ENCODE peak calls at places on chromosomes 2 and 18, in six cellular contexts. P, W, K, V, B and H are unnamed samples.

GRCh38 chr18:55863876-55864275 is 275.9 kb upstream of the TCF4 start:
- DNase-seq in P (no peak), W (no peak), K (no peak), V (no peak), B (no peak), H (peak; percentile 39)

GRCh38 chr2:52976132-52976949 is 791.3 kb upstream of the CHAC2 start:
- DNase-seq in P (no peak), W (no peak), K (peak; percentile 3), V (peak; percentile 53), B (no peak), H (no peak)

GRCh38 chr2:135996304-135996703 is 10.9 kb upstream of the DARS1 start:
- DNase-seq in P (no peak), W (no peak), K (no peak), V (no peak), B (no peak), H (no peak)

GRCh38 chr2:215870088-215870490 is 143.3 kb downstream of the MREG start:
- DNase-seq in P (no peak), W (no peak), K (no peak), V (no peak), B (no peak), H (no peak)

GRCh38 chr2:130261970-130262760 is 63.9 kb upstream of the TUBA3E start:
- DNase-seq in P (no peak), W (no peak), K (no peak), V (no peak), B (no peak), H (peak; percentile 39)

GRCh38 chr2:218311543-218311884 is 19.2 kb upstream of the TMBIM1 start:
- DNase-seq in P (no peak), W (no peak), K (no peak), V (no peak), B (no peak), H (no peak)

GRCh38 chr2:207854484-207855386 is 85.0 kb upstream of the FZD5 start:
- DNase-seq in P (no peak), W (no peak), K (no peak), V (no peak), B (no peak), H (no peak)

GRCh38 chr2:17643031-17643615 is 102.6 kb downstream of the VSNL1 start:
- DNase-seq in P (peak; percentile 22), W (no peak), K (peak; percentile 78), V (peak; percentile 36), B (no peak), H (no peak)

GRCh38 chr2:156399224-156399949 is 36.8 kb upstream of the GPD2 start:
- DNase-seq in P (no peak), W (no peak), K (peak; percentile 2), V (no peak), B (peak; percentile 39), H (no peak)

GRCh38 chr2:146523218-146523617 is 1321.6 kb upstream of the ACVR2A start:
- DNase-seq in P (no peak), W (no peak), K (no peak), V (no peak), B (no peak), H (no peak)

GRCh38 chr18:61569176-61569892 is 236.1 kb downstream of the CDH20 start:
- DNase-seq in P (no peak), W (no peak), K (no peak), V (no peak), B (no peak), H (no peak)

GRCh38 chr2:173860082-173860481 is 105.1 kb downstream of the SP3 start:
- DNase-seq in P (no peak), W (no peak), K (no peak), V (no peak), B (no peak), H (no peak)

GRCh38 chr2:21047161-21048009 is 3.5 kb upstream of the APOB start:
- DNase-seq in P (peak; percentile 73), W (no peak), K (no peak), V (no peak), B (peak; percentile 58), H (no peak)

GRCh38 chr2:45892236-45892701 is 240.8 kb downstream of the PRKCE start:
- DNase-seq in P (no peak), W (no peak), K (no peak), V (no peak), B (no peak), H (no peak)

GRCh38 chr2:43519711-43520221 is 76.1 kb downstream of the THADA start:
- DNase-seq in P (no peak), W (no peak), K (no peak), V (no peak), B (peak; percentile 45), H (no peak)

GRCh38 chr2:8508766-8509165 is 173.1 kb upstream of the ID2 start:
- DNase-seq in P (no peak), W (no peak), K (no peak), V (no peak), B (no peak), H (no peak)

GRCh38 chr2:233700028-233700635 is 7.4 kb downstream of the UGT1A6 start:
- DNase-seq in P (peak; percentile 56), W (no peak), K (peak; percentile 61), V (no peak), B (peak; percentile 74), H (no peak)

GRCh38 chr18:74436158-74436755 is 20.9 kb downstream of the DIPK1C start:
- DNase-seq in P (no peak), W (no peak), K (no peak), V (no peak), B (no peak), H (no peak)

GRCh38 chr18:74434466-74434865 is 22.6 kb downstream of the DIPK1C start:
- DNase-seq in P (no peak), W (no peak), K (no peak), V (no peak), B (no peak), H (no peak)

GRCh38 chr18:74430811-74431571 is 26.1 kb downstream of the DIPK1C start:
- DNase-seq in P (no peak), W (no peak), K (no peak), V (no peak), B (no peak), H (no peak)

GRCh38 chr18:74440808-74441427 is 16.2 kb downstream of the DIPK1C start:
- DNase-seq in P (no peak), W (no peak), K (no peak), V (no peak), B (no peak), H (no peak)

DNA sequence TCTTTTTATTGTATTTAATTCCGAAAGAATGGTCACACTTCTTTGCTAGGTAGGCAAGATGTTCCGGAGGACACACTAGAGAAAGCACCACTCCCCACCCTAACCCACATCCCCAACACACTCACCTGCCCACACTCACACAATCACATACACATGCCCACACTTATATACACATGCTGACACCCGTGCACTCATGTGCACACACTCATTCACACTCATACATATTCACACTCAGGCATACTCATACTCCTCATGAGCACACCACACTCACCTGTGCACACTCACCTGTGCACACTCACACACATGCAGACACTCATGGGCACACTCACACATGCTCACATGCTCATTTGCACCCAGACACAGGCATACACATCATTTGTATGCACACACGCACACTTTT is 21.4 kb downstream of the DIPK1C start:
- DNase-seq in P (no peak), W (no peak), K (no peak), V (no peak), B (no peak), H (no peak)
- H3K4me1 ChIP-seq in P (no peaks in the 10 kb centered on the region), W (no peaks in the 10 kb centered on the region), K (no peaks in the 10 kb centered on the region), V (no peaks in the 10 kb centered on the region), B (no peaks in the 10 kb centered on the region), H (no peaks in the 10 kb centered on the region)

GRCh38 chr2:177334940-177335543 is 57.5 kb upstream of the AGPS start:
- DNase-seq in P (peak; percentile 72), W (no peak), K (peak; percentile 23), V (no peak), B (no peak), H (no peak)
- TF ChIP-seq CTCF in P (peak; percentile 92), W (peak; percentile 89), K (peak; percentile 97), V (no peak), B (peak; percentile 80), H (peak; percentile 86)

GRCh38 chr2:1591461-1591770 is 152.9 kb downstream of the PXDN start:
- DNase-seq in P (no peak), W (no peak), K (no peak), V (no peak), B (no peak), H (peak; percentile 65)
- TF ChIP-seq EP300 in P (no peak), W (no peak), K (no peak), V (no peak), B (no peak), H (no peak)

GRCh38 chr18:36328916-36329315 is 31.4 kb downstream of the FHOD3 start:
- DNase-seq in P (no peak), W (no peak), K (no peak), V (peak; percentile 33), B (no peak), H (no peak)
- H3K4me1 ChIP-seq in P (peaks cover 13% of the 10 kb centered on the region), W (no peaks in the 10 kb centered on the region), K (peaks cover 6% of the 10 kb centered on the region), V (peaks cover 13% of the 10 kb centered on the region), B (no peaks in the 10 kb centered on the region), H (peaks cover 1% of the 10 kb centered on the region)

GRCh38 chr2:176268976-176269318 is 295 bp upstream of the MTX2 start:
- DNase-seq in P (no peak), W (no peak), K (no peak), V (no peak), B (no peak), H (no peak)
- TF ChIP-seq CTCF in P (no peak), W (no peak), K (no peak), V (no peak), B (no peak), H (no peak)

GRCh38 chr18:10041180-10041579 is 127.4 kb downstream of the VAPA start:
- DNase-seq in P (no peak), W (peak; percentile 53), K (no peak), V (no peak), B (no peak), H (no peak)
- TF ChIP-seq EP300 in P (no peak), W (peak; percentile 34), K (no peak), V (no peak), B (peak; percentile 98), H (no peak)

DNA sequence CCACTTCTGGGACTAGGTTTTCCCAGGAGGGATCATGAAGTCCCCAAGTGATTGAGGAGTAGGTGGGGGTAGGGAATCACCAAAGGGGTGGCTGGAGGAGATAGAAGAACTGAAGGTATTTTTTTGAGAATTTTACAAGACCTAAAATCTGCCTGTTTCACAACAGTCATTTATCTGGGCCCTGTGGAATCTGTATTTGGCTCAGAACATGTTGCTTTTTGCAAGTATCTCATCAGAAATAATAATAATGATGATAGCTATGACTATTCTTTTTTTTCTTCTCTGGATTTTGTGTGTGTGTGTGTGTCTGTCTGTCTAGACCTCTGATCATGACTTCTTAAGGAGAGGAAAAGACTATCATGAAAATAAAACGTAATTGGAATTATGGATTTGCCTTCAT is 13.9 kb downstream of the STON1 start:
- DNase-seq in P (no peak), W (no peak), K (no peak), V (no peak), B (no peak), H (no peak)
- H3K4me1 ChIP-seq in P (peaks cover 11% of the 10 kb centered on the region), W (peaks cover 29% of the 10 kb centered on the region), K (no peaks in the 10 kb centered on the region), V (peaks cover 2% of the 10 kb centered on the region), B (no peaks in the 10 kb centered on the region), H (peaks cover 13% of the 10 kb centered on the region)

DNA sequence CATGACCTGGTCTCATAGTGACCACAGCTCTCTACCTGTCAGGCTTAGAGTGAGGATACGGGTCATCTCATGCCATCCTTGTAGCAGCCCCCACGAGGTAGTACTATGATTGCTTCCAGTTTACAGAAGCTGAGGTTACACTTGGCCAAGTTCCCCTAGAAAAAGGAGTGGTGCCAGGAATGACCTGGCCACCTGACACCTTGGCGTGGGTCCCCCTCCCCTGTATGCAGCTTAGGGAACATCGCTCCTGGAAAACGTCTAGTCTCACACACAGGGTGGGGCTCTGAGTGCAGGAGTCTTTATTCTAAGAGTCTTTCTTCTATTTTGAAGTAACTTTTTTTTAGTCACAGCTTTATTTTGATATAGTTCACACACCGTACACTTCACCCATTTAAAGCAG is 14.8 kb downstream of the NPPC start:
- DNase-seq in P (no peak), W (no peak), K (no peak), V (no peak), B (no peak), H (no peak)
- TF ChIP-seq CTCF in P (no peak), W (no peak), K (no peak), V (no peak), B (no peak), H (no peak)